ENCODE peak calls at places on chromosome 5, in nine cellular contexts. Q is neural progenitor cell, D is GM23338, N is hepatocyte, X is PC-3, C is HCT116, I is SK-N-SH, P is MM.1S, O is GM23248. M is an unnamed sample.

GRCh38 chr5:175206651-175207050 is 237.3 kb downstream of the DRD1 start:
- DNase-seq in Q (no peak), D (no peak), N (no peak), X (peak), C (no peak), I (no peak), P (no peak), O (no peak), M (no peak)

GRCh38 chr5:160021818-160022446 is 13.0 kb downstream of the TTC1 start:
- DNase-seq in Q (peak), D (peak), N (peak), X (peak), C (peak), I (peak), P (peak), O (peak), M (peak)

GRCh38 chr5:32504923-32505596 is 60.5 kb upstream of the ZFR start:
- DNase-seq in Q (peak), D (peak), N (peak), X (no peak), C (no peak), I (peak), P (peak), O (peak), M (no peak)

GRCh38 chr5:123115020-123115419 is 26.0 kb downstream of the PRDM6 start:
- DNase-seq in Q (no peak), D (no peak), N (no peak), X (no peak), C (no peak), I (no peak), P (no peak), O (peak), M (no peak)

GRCh38 chr5:160287378-160288051 is 24.8 kb downstream of the CCNJL start:
- DNase-seq in Q (peak), D (peak), N (peak), X (no peak), C (no peak), I (peak), P (no peak), O (no peak), M (no peak)

GRCh38 chr5:1168751-1169607 is 32.4 kb upstream of the SLC6A19 start:
- DNase-seq in Q (no peak), D (no peak), N (no peak), X (no peak), C (no peak), I (no peak), P (no peak), O (no peak), M (no peak)

GRCh38 chr5:107501965-107502691 is 168.6 kb downstream of the EFNA5 start:
- DNase-seq in Q (no peak), D (no peak), N (no peak), X (no peak), C (no peak), I (peak), P (no peak), O (no peak), M (no peak)

GRCh38 chr5:169778622-169779596 is 141.8 kb downstream of the DOCK2 start:
- DNase-seq in Q (no peak), D (no peak), N (no peak), X (no peak), C (no peak), I (no peak), P (no peak), O (no peak), M (peak)

GRCh38 chr5:133599600-133599999 is 12.7 kb downstream of the FSTL4 start:
- DNase-seq in Q (no peak), D (no peak), N (no peak), X (no peak), C (no peak), I (no peak), P (no peak), O (no peak), M (no peak)

GRCh38 chr5:73558950-73559349 is 6.5 kb downstream of the ANKRA2 start:
- DNase-seq in Q (no peak), D (no peak), N (no peak), X (peak), C (no peak), I (no peak), P (no peak), O (peak), M (no peak)

GRCh38 chr5:154786414-154786813 is 31.2 kb downstream of the LARP1 start:
- DNase-seq in Q (no peak), D (no peak), N (no peak), X (no peak), C (no peak), I (no peak), P (no peak), O (no peak), M (no peak)

GRCh38 chr5:168747987-168748777 is 169.0 kb upstream of the PANK3 start:
- DNase-seq in Q (peak), D (peak), N (peak), X (peak), C (peak), I (peak), P (peak), O (peak), M (peak)

GRCh38 chr5:132296412-132297001 is 2.3 kb downstream of the SLC22A4 start:
- DNase-seq in Q (no peak), D (no peak), N (no peak), X (no peak), C (no peak), I (no peak), P (no peak), O (peak), M (no peak)

GRCh38 chr5:128693779-128694178 is 155.7 kb upstream of the FBN2 start:
- DNase-seq in Q (no peak), D (no peak), N (no peak), X (no peak), C (no peak), I (no peak), P (no peak), O (peak), M (no peak)

GRCh38 chr5:64838803-64839202 is 70.1 kb downstream of the CWC27 start:
- DNase-seq in Q (no peak), D (no peak), N (no peak), X (peak), C (no peak), I (no peak), P (no peak), O (peak), M (no peak)

GRCh38 chr5:157253547-157253946 is 12.4 kb upstream of the CYFIP2 start:
- DNase-seq in Q (peak), D (peak), N (peak), X (peak), C (peak), I (peak), P (peak), O (peak), M (peak)

GRCh38 chr5:72067682-72068470 is 39.4 kb upstream of the MAP1B start:
- DNase-seq in Q (no peak), D (no peak), N (peak), X (peak), C (peak), I (no peak), P (no peak), O (peak), M (no peak)

GRCh38 chr5:127647361-127647958 is 1.4 kb upstream of the CTXN3 start:
- DNase-seq in Q (no peak), D (no peak), N (no peak), X (no peak), C (no peak), I (no peak), P (no peak), O (peak), M (no peak)

GRCh38 chr5:143679777-143680176 is 132.2 kb upstream of the HMHB1 start:
- DNase-seq in Q (no peak), D (no peak), N (no peak), X (peak), C (no peak), I (no peak), P (no peak), O (peak), M (no peak)

GRCh38 chr5:121503111-121503840 is 348.4 kb upstream of the FTMT start:
- DNase-seq in Q (peak), D (peak), N (peak), X (peak), C (peak), I (peak), P (peak), O (peak), M (peak)

GRCh38 chr5:74762599-74762998 is 4.3 kb downstream of the GFM2 start:
- DNase-seq in Q (no peak), D (no peak), N (peak), X (peak), C (peak), I (no peak), P (no peak), O (peak), M (no peak)

GRCh38 chr5:25107878-25108277 is 463.1 kb upstream of the CDH10 start:
- DNase-seq in Q (no peak), D (no peak), N (no peak), X (peak), C (no peak), I (no peak), P (no peak), O (no peak), M (no peak)

GRCh38 chr5:179160584-179160983 is 100.4 kb downstream of the ZNF354C start:
- DNase-seq in Q (no peak), D (no peak), N (no peak), X (peak), C (no peak), I (no peak), P (no peak), O (peak), M (no peak)

GRCh38 chr5:86918246-86918645 is 300.5 kb downstream of the COX7C start:
- DNase-seq in Q (no peak), D (no peak), N (no peak), X (no peak), C (no peak), I (no peak), P (no peak), O (no peak), M (no peak)

GRCh38 chr5:16741007-16741406 is 124.2 kb upstream of the RETREG1 start:
- DNase-seq in Q (peak), D (peak), N (no peak), X (no peak), C (no peak), I (peak), P (no peak), O (peak), M (no peak)

GRCh38 chr5:1462358-1462757 is 17.1 kb upstream of the SLC6A3 start:
- DNase-seq in Q (no peak), D (no peak), N (no peak), X (no peak), C (no peak), I (peak), P (no peak), O (no peak), M (no peak)

GRCh38 chr5:80796861-80797260 is 142.1 kb upstream of the DHFR start:
- DNase-seq in Q (no peak), D (no peak), N (no peak), X (no peak), C (no peak), I (no peak), P (no peak), O (no peak), M (no peak)

GRCh38 chr5:57032151-57032551 is 80.2 kb upstream of the MIER3 start:
- DNase-seq in Q (no peak), D (no peak), N (peak), X (peak), C (peak), I (no peak), P (peak), O (no peak), M (peak)

GRCh38 chr5:129836321-129836720 is 67.9 kb upstream of the CHSY3 start:
- DNase-seq in Q (no peak), D (no peak), N (no peak), X (no peak), C (no peak), I (no peak), P (no peak), O (no peak), M (no peak)
- TF ChIP-seq EZH2phosphoT487 in Q (no peak), D (no peak), N (no peak), X (no peak), C (no peak), I (no peak), P (no peak), O (no peak), M (no peak)

DNA sequence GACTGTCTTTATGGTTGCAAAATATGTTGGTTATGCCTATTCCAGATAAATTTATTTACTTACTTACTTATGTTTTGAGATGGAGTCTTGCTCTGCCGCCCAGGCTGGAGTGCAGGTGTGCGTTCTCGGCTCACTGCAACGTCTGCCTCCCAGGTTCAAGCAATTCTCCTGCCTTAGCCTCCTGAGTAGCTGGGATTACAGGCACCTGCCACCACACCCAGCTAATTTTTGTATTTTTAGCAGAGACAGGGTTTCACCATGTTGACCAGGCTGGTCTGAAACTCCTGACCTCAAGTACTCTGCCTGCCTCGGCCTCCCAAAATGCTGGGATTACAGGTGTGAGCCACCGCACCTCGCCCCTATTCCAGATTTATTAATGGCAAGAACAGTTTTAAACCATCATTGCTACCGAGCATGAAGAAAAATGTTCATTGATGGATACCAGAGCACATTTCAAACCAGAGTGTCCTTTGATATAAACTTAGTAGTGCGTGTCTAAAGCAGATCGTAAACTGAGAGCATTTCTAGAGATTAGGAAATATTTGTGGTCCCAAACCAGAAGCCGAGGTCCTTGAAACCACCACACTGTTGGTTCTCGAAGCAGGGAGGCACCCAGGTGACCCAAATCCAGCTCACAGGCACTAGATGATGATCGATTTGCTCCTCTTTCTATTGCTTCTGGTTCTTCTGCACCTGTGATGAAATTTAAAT is 85.2 kb downstream of the GRAMD2B start:
- DNase-seq in Q (no peak), D (no peak), N (no peak), X (no peak), C (no peak), I (no peak), P (no peak), O (no peak), M (no peak)
- H2AFZ ChIP-seq in Q (no peak), D (no peak), N (peak), X (peak), C (peak), I (peak), P (peak), O (peak), M (peak)

GRCh38 chr5:147661576-147661975 is 121.0 kb downstream of the JAKMIP2 start:
- DNase-seq in Q (no peak), D (no peak), N (no peak), X (no peak), C (no peak), I (no peak), P (no peak), O (no peak), M (no peak)

GRCh38 chr5:147659166-147659929 is 123.2 kb downstream of the JAKMIP2 start:
- DNase-seq in Q (no peak), D (no peak), N (no peak), X (no peak), C (no peak), I (no peak), P (no peak), O (no peak), M (no peak)

GRCh38 chr5:147658293-147658932 is 124.1 kb downstream of the JAKMIP2 start:
- DNase-seq in Q (peak), D (no peak), N (no peak), X (no peak), C (no peak), I (no peak), P (no peak), O (no peak), M (no peak)
- TF ChIP-seq EZH2phosphoT487 in Q (no peak), D (no peak), N (no peak), X (no peak), C (no peak), I (no peak), P (no peak), O (no peak), M (no peak)

DNA sequence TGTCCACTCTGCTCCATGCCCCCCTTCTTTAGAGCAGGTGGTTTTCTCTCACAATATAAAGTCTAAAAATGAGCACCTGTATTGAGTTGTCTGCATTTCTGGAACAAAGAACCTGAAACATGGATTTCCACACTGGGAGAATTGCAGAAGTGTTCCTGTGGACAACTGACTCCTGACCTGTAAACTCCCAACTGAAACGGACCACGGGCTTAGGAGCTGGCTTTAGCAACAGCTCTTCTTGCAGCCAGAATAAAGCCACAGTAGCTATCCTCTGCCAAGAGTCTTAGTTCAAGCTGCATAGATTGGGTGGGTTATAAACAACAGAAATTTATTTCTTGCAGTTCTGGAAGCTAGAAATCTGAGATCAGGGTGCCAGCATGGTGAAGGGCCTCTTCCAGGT is 194.7 kb downstream of the DTWD2 start:
- DNase-seq in Q (no peak), D (no peak), N (no peak), X (no peak), C (no peak), I (no peak), P (no peak), O (no peak), M (no peak)
- H2AFZ ChIP-seq in Q (no peak), D (no peak), N (no peak), X (no peak), C (no peak), I (no peak), P (no peak), O (no peak), M (no peak)

GRCh38 chr5:171445910-171446516 is 26.6 kb downstream of the FGF18 start:
- DNase-seq in Q (no peak), D (no peak), N (no peak), X (no peak), C (no peak), I (no peak), P (no peak), O (peak), M (no peak)
- TF ChIP-seq EZH2phosphoT487 in Q (no peak), D (no peak), N (no peak), X (no peak), C (no peak), I (no peak), P (no peak), O (no peak), M (no peak)

DNA sequence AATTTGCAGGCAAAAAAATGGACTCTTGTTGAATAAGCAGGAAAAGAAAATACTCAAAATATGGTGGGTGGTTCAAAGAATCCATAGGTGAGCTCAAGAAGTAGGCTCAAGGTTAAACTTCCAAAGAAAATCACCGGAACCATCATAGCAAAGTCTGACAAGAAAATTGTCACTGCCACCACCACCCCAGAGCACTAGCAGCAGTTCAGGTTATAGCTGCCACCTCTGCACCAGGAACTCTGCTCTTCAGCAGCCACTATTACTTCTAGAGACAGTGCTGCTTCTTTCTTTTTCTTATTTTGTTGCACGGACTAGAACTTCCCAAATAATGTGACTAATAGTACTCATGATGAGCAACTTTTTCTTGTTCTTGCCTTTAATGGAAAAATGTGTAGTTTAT is 70.3 kb downstream of the SPEF2 start:
- DNase-seq in Q (no peak), D (no peak), N (no peak), X (no peak), C (no peak), I (no peak), P (no peak), O (no peak), M (no peak)
- H2AFZ ChIP-seq in Q (no peak), D (no peak), N (no peak), X (no peak), C (no peak), I (no peak), P (no peak), O (no peak), M (peak)

DNA sequence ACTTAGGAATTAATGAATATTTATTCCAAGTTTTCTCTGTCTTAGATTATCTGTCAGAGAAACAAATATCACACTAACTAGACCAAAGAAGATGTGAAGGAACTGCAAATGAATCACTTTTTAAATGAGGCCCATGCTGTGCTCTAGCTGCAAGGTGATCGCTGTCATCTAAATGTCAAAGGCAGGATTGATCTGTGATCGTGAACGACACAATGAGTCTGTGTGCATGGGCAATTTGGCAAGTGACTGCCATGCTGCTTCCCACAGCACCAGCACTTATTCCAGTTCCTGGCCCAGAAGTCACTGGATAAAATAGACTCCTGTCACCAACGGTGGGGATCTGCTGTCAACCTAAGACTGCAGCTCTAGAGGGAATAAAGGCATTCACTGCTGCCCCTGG is 141.2 kb downstream of the TRIM36 start:
- DNase-seq in Q (no peak), D (peak), N (no peak), X (no peak), C (no peak), I (no peak), P (no peak), O (no peak), M (no peak)
- TF ChIP-seq EZH2phosphoT487 in Q (no peak), D (no peak), N (no peak), X (no peak), C (no peak), I (no peak), P (no peak), O (no peak), M (no peak)

GRCh38 chr5:27466959-27467358 is 428.6 kb upstream of the CDH9 start:
- DNase-seq in Q (no peak), D (no peak), N (no peak), X (no peak), C (no peak), I (no peak), P (no peak), O (no peak), M (no peak)
- H2AFZ ChIP-seq in Q (no peak), D (no peak), N (no peak), X (no peak), C (no peak), I (no peak), P (no peak), O (no peak), M (no peak)

GRCh38 chr5:15008476-15008875 is 136.9 kb upstream of the ANKH start:
- DNase-seq in Q (no peak), D (peak), N (peak), X (peak), C (peak), I (no peak), P (no peak), O (peak), M (no peak)
- TF ChIP-seq EZH2phosphoT487 in Q (no peak), D (no peak), N (no peak), X (no peak), C (no peak), I (no peak), P (no peak), O (no peak), M (no peak)